ENCODE peak calls at places on chromosome 16, in ten cellular contexts. One of them, this sample, is unnamed.

GRCh38 chr16:19067349-19068236 is at the start of gene COQ7:
- DNase-seq in transverse colon: peak
- DNase-seq in esophagus squamous epithelium: peak
- DNase-seq in uterus: peak
- DNase-seq in CD4-positive, CD25-positive, alpha-beta regulatory T cell: peak
- DNase-seq in psoas muscle: peak
- DNase-seq in CD8-positive, alpha-beta T cell: peak
- DNase-seq in GM23248: peak
- DNase-seq in dorsolateral prefrontal cortex: peak
- DNase-seq in stomach: peak
- DNase-seq in this sample: peak

GRCh38 chr16:2062801-2063200 is 15.0 kb downstream of the TSC2 start:
- DNase-seq in transverse colon: no peak
- DNase-seq in esophagus squamous epithelium: no peak
- DNase-seq in uterus: no peak
- DNase-seq in CD4-positive, CD25-positive, alpha-beta regulatory T cell: no peak
- DNase-seq in psoas muscle: no peak
- DNase-seq in CD8-positive, alpha-beta T cell: no peak
- DNase-seq in GM23248: no peak
- DNase-seq in dorsolateral prefrontal cortex: no peak
- DNase-seq in stomach: no peak
- DNase-seq in this sample: no peak

GRCh38 chr16:53041196-53041977 is 11.3 kb downstream of the CHD9NB start:
- DNase-seq in transverse colon: peak
- DNase-seq in esophagus squamous epithelium: no peak
- DNase-seq in uterus: peak
- DNase-seq in CD4-positive, CD25-positive, alpha-beta regulatory T cell: no peak
- DNase-seq in psoas muscle: peak
- DNase-seq in CD8-positive, alpha-beta T cell: no peak
- DNase-seq in GM23248: no peak
- DNase-seq in dorsolateral prefrontal cortex: no peak
- DNase-seq in stomach: peak
- DNase-seq in this sample: no peak

GRCh38 chr16:48173877-48174276 is 18.1 kb upstream of the ABCC12 start:
- DNase-seq in transverse colon: no peak
- DNase-seq in esophagus squamous epithelium: no peak
- DNase-seq in uterus: no peak
- DNase-seq in CD4-positive, CD25-positive, alpha-beta regulatory T cell: no peak
- DNase-seq in psoas muscle: no peak
- DNase-seq in CD8-positive, alpha-beta T cell: no peak
- DNase-seq in GM23248: no peak
- DNase-seq in dorsolateral prefrontal cortex: no peak
- DNase-seq in stomach: no peak
- DNase-seq in this sample: no peak

GRCh38 chr16:67541391-67542263 is 13.0 kb downstream of the RIPOR1 start:
- DNase-seq in transverse colon: peak
- DNase-seq in esophagus squamous epithelium: no peak
- DNase-seq in uterus: no peak
- DNase-seq in CD4-positive, CD25-positive, alpha-beta regulatory T cell: no peak
- DNase-seq in psoas muscle: no peak
- DNase-seq in CD8-positive, alpha-beta T cell: no peak
- DNase-seq in GM23248: peak
- DNase-seq in dorsolateral prefrontal cortex: no peak
- DNase-seq in stomach: no peak
- DNase-seq in this sample: no peak

GRCh38 chr16:7303014-7303676 is 29.5 kb upstream of the RBFOX1 start:
- DNase-seq in transverse colon: no peak
- DNase-seq in esophagus squamous epithelium: no peak
- DNase-seq in uterus: no peak
- DNase-seq in CD4-positive, CD25-positive, alpha-beta regulatory T cell: no peak
- DNase-seq in psoas muscle: no peak
- DNase-seq in CD8-positive, alpha-beta T cell: no peak
- DNase-seq in GM23248: no peak
- DNase-seq in dorsolateral prefrontal cortex: peak
- DNase-seq in stomach: no peak
- DNase-seq in this sample: no peak

GRCh38 chr16:3528406-3528805 is 27.6 kb downstream of the CLUAP1 start:
- DNase-seq in transverse colon: no peak
- DNase-seq in esophagus squamous epithelium: no peak
- DNase-seq in uterus: no peak
- DNase-seq in CD4-positive, CD25-positive, alpha-beta regulatory T cell: no peak
- DNase-seq in psoas muscle: no peak
- DNase-seq in CD8-positive, alpha-beta T cell: no peak
- DNase-seq in GM23248: no peak
- DNase-seq in dorsolateral prefrontal cortex: no peak
- DNase-seq in stomach: no peak
- DNase-seq in this sample: no peak

GRCh38 chr16:80938928-80939260 is 67.8 kb downstream of the CMC2 start:
- DNase-seq in transverse colon: no peak
- DNase-seq in esophagus squamous epithelium: no peak
- DNase-seq in uterus: no peak
- DNase-seq in CD4-positive, CD25-positive, alpha-beta regulatory T cell: no peak
- DNase-seq in psoas muscle: no peak
- DNase-seq in CD8-positive, alpha-beta T cell: no peak
- DNase-seq in GM23248: no peak
- DNase-seq in dorsolateral prefrontal cortex: no peak
- DNase-seq in stomach: no peak
- DNase-seq in this sample: no peak

GRCh38 chr16:49924078-49924477 is 68.2 kb upstream of the ZNF423 start:
- DNase-seq in transverse colon: no peak
- DNase-seq in esophagus squamous epithelium: no peak
- DNase-seq in uterus: no peak
- DNase-seq in CD4-positive, CD25-positive, alpha-beta regulatory T cell: no peak
- DNase-seq in psoas muscle: no peak
- DNase-seq in CD8-positive, alpha-beta T cell: no peak
- DNase-seq in GM23248: no peak
- DNase-seq in dorsolateral prefrontal cortex: no peak
- DNase-seq in stomach: no peak
- DNase-seq in this sample: no peak

GRCh38 chr16:63808730-63809129 is 1313.1 kb downstream of the CDH11 start:
- DNase-seq in transverse colon: no peak
- DNase-seq in esophagus squamous epithelium: no peak
- DNase-seq in uterus: no peak
- DNase-seq in CD4-positive, CD25-positive, alpha-beta regulatory T cell: no peak
- DNase-seq in psoas muscle: no peak
- DNase-seq in CD8-positive, alpha-beta T cell: no peak
- DNase-seq in GM23248: no peak
- DNase-seq in dorsolateral prefrontal cortex: no peak
- DNase-seq in stomach: no peak
- DNase-seq in this sample: no peak

GRCh38 chr16:85362443-85362842 is 250.2 kb upstream of the CIBAR2 start:
- DNase-seq in transverse colon: no peak
- DNase-seq in esophagus squamous epithelium: no peak
- DNase-seq in uterus: no peak
- DNase-seq in CD4-positive, CD25-positive, alpha-beta regulatory T cell: no peak
- DNase-seq in psoas muscle: no peak
- DNase-seq in CD8-positive, alpha-beta T cell: no peak
- DNase-seq in GM23248: no peak
- DNase-seq in dorsolateral prefrontal cortex: no peak
- DNase-seq in stomach: no peak
- DNase-seq in this sample: no peak

GRCh38 chr16:75116081-75116910 is at the start of gene LDHD:
- DNase-seq in transverse colon: peak
- DNase-seq in esophagus squamous epithelium: no peak
- DNase-seq in uterus: peak
- DNase-seq in CD4-positive, CD25-positive, alpha-beta regulatory T cell: no peak
- DNase-seq in psoas muscle: peak
- DNase-seq in CD8-positive, alpha-beta T cell: no peak
- DNase-seq in GM23248: peak
- DNase-seq in dorsolateral prefrontal cortex: peak
- DNase-seq in stomach: peak
- DNase-seq in this sample: peak

GRCh38 chr16:56382459-56382858 is 42.9 kb downstream of the AMFR start:
- DNase-seq in transverse colon: no peak
- DNase-seq in esophagus squamous epithelium: no peak
- DNase-seq in uterus: no peak
- DNase-seq in CD4-positive, CD25-positive, alpha-beta regulatory T cell: no peak
- DNase-seq in psoas muscle: no peak
- DNase-seq in CD8-positive, alpha-beta T cell: no peak
- DNase-seq in GM23248: no peak
- DNase-seq in dorsolateral prefrontal cortex: no peak
- DNase-seq in stomach: no peak
- DNase-seq in this sample: no peak
- H3K27ac ChIP-seq in transverse colon: no peak
- H3K27ac ChIP-seq in esophagus squamous epithelium: no peak
- H3K27ac ChIP-seq in uterus: no peak
- H3K27ac ChIP-seq in CD4-positive, CD25-positive, alpha-beta regulatory T cell: no peak
- H3K27ac ChIP-seq in psoas muscle: no peak
- H3K27ac ChIP-seq in CD8-positive, alpha-beta T cell: no peak
- H3K27ac ChIP-seq in GM23248: peak
- H3K27ac ChIP-seq in dorsolateral prefrontal cortex: no peak
- H3K27ac ChIP-seq in stomach: no peak
- H3K27ac ChIP-seq in this sample: no peak

GRCh38 chr16:12145918-12146317 is 169.4 kb downstream of the SNX29 start:
- DNase-seq in transverse colon: no peak
- DNase-seq in esophagus squamous epithelium: no peak
- DNase-seq in uterus: no peak
- DNase-seq in CD4-positive, CD25-positive, alpha-beta regulatory T cell: no peak
- DNase-seq in psoas muscle: no peak
- DNase-seq in CD8-positive, alpha-beta T cell: no peak
- DNase-seq in GM23248: no peak
- DNase-seq in dorsolateral prefrontal cortex: no peak
- DNase-seq in stomach: no peak
- DNase-seq in this sample: no peak

GRCh38 chr16:12150600-12150999 is 174.1 kb downstream of the SNX29 start:
- DNase-seq in transverse colon: no peak
- DNase-seq in esophagus squamous epithelium: no peak
- DNase-seq in uterus: no peak
- DNase-seq in CD4-positive, CD25-positive, alpha-beta regulatory T cell: no peak
- DNase-seq in psoas muscle: no peak
- DNase-seq in CD8-positive, alpha-beta T cell: no peak
- DNase-seq in GM23248: no peak
- DNase-seq in dorsolateral prefrontal cortex: no peak
- DNase-seq in stomach: no peak
- DNase-seq in this sample: no peak

GRCh38 chr16:12149971-12150370 is 173.4 kb downstream of the SNX29 start:
- DNase-seq in transverse colon: no peak
- DNase-seq in esophagus squamous epithelium: no peak
- DNase-seq in uterus: no peak
- DNase-seq in CD4-positive, CD25-positive, alpha-beta regulatory T cell: no peak
- DNase-seq in psoas muscle: no peak
- DNase-seq in CD8-positive, alpha-beta T cell: no peak
- DNase-seq in GM23248: no peak
- DNase-seq in dorsolateral prefrontal cortex: no peak
- DNase-seq in stomach: no peak
- DNase-seq in this sample: no peak

GRCh38 chr16:12146966-12147365 is 170.4 kb downstream of the SNX29 start:
- DNase-seq in transverse colon: no peak
- DNase-seq in esophagus squamous epithelium: no peak
- DNase-seq in uterus: no peak
- DNase-seq in CD4-positive, CD25-positive, alpha-beta regulatory T cell: no peak
- DNase-seq in psoas muscle: no peak
- DNase-seq in CD8-positive, alpha-beta T cell: no peak
- DNase-seq in GM23248: no peak
- DNase-seq in dorsolateral prefrontal cortex: no peak
- DNase-seq in stomach: no peak
- DNase-seq in this sample: no peak

DNA sequence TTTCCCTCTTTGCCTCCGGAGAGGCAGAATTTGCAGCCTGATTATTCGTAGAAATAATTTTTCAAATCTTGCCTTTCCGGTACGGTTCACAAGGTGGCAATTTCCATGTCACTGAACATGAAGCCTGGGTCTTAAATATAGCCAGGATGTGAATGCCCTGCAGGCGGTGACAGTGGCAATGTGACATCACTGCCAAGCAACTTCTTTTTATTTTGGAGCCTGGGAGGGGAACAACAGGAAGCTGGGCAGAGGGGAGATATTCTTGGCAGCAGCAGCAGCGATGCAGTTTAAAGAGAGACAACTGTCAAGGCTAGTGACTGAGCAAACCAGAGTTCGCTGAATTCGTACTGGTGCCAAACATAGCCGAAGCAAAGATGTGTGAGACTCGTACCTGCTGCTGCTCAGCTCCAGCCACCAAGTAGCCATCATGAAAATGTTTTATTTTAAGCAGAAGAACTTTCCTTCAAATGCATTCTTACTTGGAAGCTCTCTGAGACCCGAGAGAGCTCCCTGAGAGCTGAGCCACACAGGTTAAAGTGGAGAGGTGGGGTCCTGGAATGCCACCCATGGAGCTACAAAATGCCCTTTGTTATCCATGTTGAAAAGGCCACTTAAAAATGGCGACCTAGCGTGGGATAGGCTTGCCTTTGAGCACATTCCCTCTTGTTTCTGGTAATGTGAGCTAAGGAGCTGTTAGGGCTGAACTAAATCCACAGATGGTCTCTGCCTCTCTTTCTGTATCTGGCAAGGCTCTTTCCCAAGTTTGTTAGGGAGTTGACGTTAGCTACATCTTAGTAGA is 171.3 kb downstream of the SNX29 start:
- DNase-seq in transverse colon: no peak
- DNase-seq in esophagus squamous epithelium: no peak
- DNase-seq in uterus: no peak
- DNase-seq in CD4-positive, CD25-positive, alpha-beta regulatory T cell: peak
- DNase-seq in psoas muscle: no peak
- DNase-seq in CD8-positive, alpha-beta T cell: no peak
- DNase-seq in GM23248: no peak
- DNase-seq in dorsolateral prefrontal cortex: no peak
- DNase-seq in stomach: no peak
- DNase-seq in this sample: no peak
- H3K27ac ChIP-seq in transverse colon: no peak
- H3K27ac ChIP-seq in esophagus squamous epithelium: no peak
- H3K27ac ChIP-seq in uterus: no peak
- H3K27ac ChIP-seq in CD4-positive, CD25-positive, alpha-beta regulatory T cell: no peak
- H3K27ac ChIP-seq in psoas muscle: no peak
- H3K27ac ChIP-seq in CD8-positive, alpha-beta T cell: no peak
- H3K27ac ChIP-seq in GM23248: no peak
- H3K27ac ChIP-seq in dorsolateral prefrontal cortex: no peak
- H3K27ac ChIP-seq in stomach: no peak
- H3K27ac ChIP-seq in this sample: no peak

DNA sequence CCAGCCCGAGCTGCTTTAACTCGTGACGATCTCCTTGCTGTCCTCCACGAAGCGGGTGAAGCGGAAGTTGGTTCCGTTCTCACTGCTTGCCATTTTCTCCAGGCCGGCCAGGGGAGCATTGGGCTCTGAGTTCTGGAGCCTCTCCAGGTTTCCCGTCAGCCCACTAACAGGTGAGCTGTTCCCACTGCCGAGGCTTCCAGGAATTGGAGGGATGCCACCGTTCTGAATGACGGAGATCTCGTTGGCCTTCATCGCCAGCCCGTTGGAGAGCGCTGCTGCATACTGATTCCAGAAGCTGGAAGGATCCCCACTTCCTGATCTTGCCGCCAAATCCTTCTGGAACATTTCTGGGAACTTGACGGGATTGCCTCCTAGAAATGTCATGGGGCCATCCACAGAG is 14.0 kb downstream of the SALL1 start:
- DNase-seq in transverse colon: no peak
- DNase-seq in esophagus squamous epithelium: no peak
- DNase-seq in uterus: no peak
- DNase-seq in CD4-positive, CD25-positive, alpha-beta regulatory T cell: no peak
- DNase-seq in psoas muscle: no peak
- DNase-seq in CD8-positive, alpha-beta T cell: no peak
- DNase-seq in GM23248: no peak
- DNase-seq in dorsolateral prefrontal cortex: peak
- DNase-seq in stomach: no peak
- DNase-seq in this sample: no peak
- H3K27ac ChIP-seq in transverse colon: no peak
- H3K27ac ChIP-seq in esophagus squamous epithelium: no peak
- H3K27ac ChIP-seq in uterus: no peak
- H3K27ac ChIP-seq in CD4-positive, CD25-positive, alpha-beta regulatory T cell: no peak
- H3K27ac ChIP-seq in psoas muscle: no peak
- H3K27ac ChIP-seq in CD8-positive, alpha-beta T cell: no peak
- H3K27ac ChIP-seq in GM23248: no peak
- H3K27ac ChIP-seq in dorsolateral prefrontal cortex: no peak
- H3K27ac ChIP-seq in stomach: no peak
- H3K27ac ChIP-seq in this sample: no peak

GRCh38 chr16:89294486-89294885 is 77.0 kb downstream of the ZNF778 start:
- DNase-seq in transverse colon: no peak
- DNase-seq in esophagus squamous epithelium: no peak
- DNase-seq in uterus: no peak
- DNase-seq in CD4-positive, CD25-positive, alpha-beta regulatory T cell: no peak
- DNase-seq in psoas muscle: no peak
- DNase-seq in CD8-positive, alpha-beta T cell: no peak
- DNase-seq in GM23248: no peak
- DNase-seq in dorsolateral prefrontal cortex: no peak
- DNase-seq in stomach: no peak
- DNase-seq in this sample: no peak
- H3K27ac ChIP-seq in transverse colon: no peak
- H3K27ac ChIP-seq in esophagus squamous epithelium: peak
- H3K27ac ChIP-seq in uterus: no peak
- H3K27ac ChIP-seq in CD4-positive, CD25-positive, alpha-beta regulatory T cell: no peak
- H3K27ac ChIP-seq in psoas muscle: no peak
- H3K27ac ChIP-seq in CD8-positive, alpha-beta T cell: no peak
- H3K27ac ChIP-seq in GM23248: no peak
- H3K27ac ChIP-seq in dorsolateral prefrontal cortex: no peak
- H3K27ac ChIP-seq in stomach: peak
- H3K27ac ChIP-seq in this sample: no peak

This sample was measured in caudate nucleus.